ENCODE peak calls at places on chromosome 21, in ten cellular contexts. U is tibial nerve; Y is naive thymus-derived CD8-positive, alpha-beta T cell; H is NCI-H1092; I is iPS-NIHi11; V is ELF-1; T is stomach; P is transverse colon; D is dermis blood vessel endothelial cell; G is NCI-H1417 treated with DMSO at 0.1 percent for 48 hours. O is an unnamed sample.

GRCh38 chr21:44371596-44371995 is 18.2 kb downstream of the TRPM2 start:
- DNase-seq in U (no peak), Y (no peak), H (no peak), I (no peak), V (no peak), T (no peak), P (no peak), D (no peak), G (no peak), O (no peak)

GRCh38 chr21:41166947-41167346 is 1.0 kb upstream of the BACE2 start:
- DNase-seq in U (peak), Y (no peak), H (no peak), I (no peak), V (no peak), T (no peak), P (no peak), D (peak), G (no peak), O (peak)

GRCh38 chr21:28899744-28900143 is 92.9 kb downstream of the LTN1 start:
- DNase-seq in U (no peak), Y (no peak), H (no peak), I (no peak), V (no peak), T (no peak), P (no peak), D (no peak), G (no peak), O (no peak)

GRCh38 chr21:37742532-37742931 is 173.7 kb downstream of the KCNJ6 start:
- DNase-seq in U (no peak), Y (no peak), H (peak), I (no peak), V (no peak), T (no peak), P (no peak), D (no peak), G (no peak), O (no peak)

GRCh38 chr21:16302851-16303282 is 573.1 kb downstream of the USP25 start:
- DNase-seq in U (peak), Y (no peak), H (no peak), I (no peak), V (no peak), T (no peak), P (no peak), D (no peak), G (no peak), O (no peak)

GRCh38 chr21:10430007-10430406 is 91.4 kb upstream of the TPTE start:
- DNase-seq in U (no peak), Y (no peak), H (no peak), I (no peak), V (no peak), T (no peak), P (no peak), D (no peak), G (no peak), O (no peak)

GRCh38 chr21:33688343-33688742 is 46.0 kb downstream of the ITSN1 start:
- DNase-seq in U (no peak), Y (no peak), H (no peak), I (no peak), V (no peak), T (no peak), P (no peak), D (no peak), G (no peak), O (no peak)

GRCh38 chr21:24759348-24760118 is 847.7 kb downstream of the MRPL39 start:
- DNase-seq in U (no peak), Y (no peak), H (no peak), I (no peak), V (no peak), T (no peak), P (no peak), D (no peak), G (no peak), O (no peak)

GRCh38 chr21:45140346-45140940 is 66.1 kb downstream of the ADARB1 start:
- DNase-seq in U (peak), Y (peak), H (peak), I (peak), V (peak), T (peak), P (peak), D (peak), G (peak), O (peak)

GRCh38 chr21:42969193-42969600 is 5.2 kb upstream of the PKNOX1 start:
- DNase-seq in U (no peak), Y (no peak), H (no peak), I (no peak), V (peak), T (no peak), P (no peak), D (no peak), G (no peak), O (no peak)

GRCh38 chr21:33968082-33968997 is 52.7 kb upstream of the ATP5PO start:
- DNase-seq in U (no peak), Y (no peak), H (no peak), I (peak), V (peak), T (no peak), P (peak), D (peak), G (no peak), O (peak)

GRCh38 chr21:42548687-42549406 is 35.2 kb downstream of the SLC37A1 start:
- DNase-seq in U (no peak), Y (no peak), H (no peak), I (no peak), V (no peak), T (no peak), P (no peak), D (no peak), G (no peak), O (no peak)

GRCh38 chr21:43590220-43590619 is 69.1 kb downstream of the HSF2BP start:
- DNase-seq in U (no peak), Y (no peak), H (no peak), I (no peak), V (no peak), T (no peak), P (no peak), D (no peak), G (no peak), O (no peak)

GRCh38 chr21:42012763-42013329 is 2.7 kb upstream of the ZBTB21 start:
- DNase-seq in U (no peak), Y (no peak), H (no peak), I (no peak), V (no peak), T (no peak), P (peak), D (no peak), G (no peak), O (no peak)

GRCh38 chr21:35559881-35560280 is 500.4 kb downstream of the SETD4 start:
- DNase-seq in U (no peak), Y (no peak), H (no peak), I (no peak), V (no peak), T (no peak), P (no peak), D (no peak), G (no peak), O (no peak)

GRCh38 chr21:39238275-39238674 is 55.0 kb upstream of the PSMG1 start:
- DNase-seq in U (no peak), Y (no peak), H (no peak), I (no peak), V (no peak), T (no peak), P (no peak), D (no peak), G (no peak), O (no peak)

GRCh38 chr21:15682977-15683376 is 46.8 kb upstream of the USP25 start:
- DNase-seq in U (no peak), Y (no peak), H (no peak), I (no peak), V (no peak), T (no peak), P (no peak), D (peak), G (no peak), O (peak)

GRCh38 chr21:42242611-42243010 is 23.7 kb downstream of the ABCG1 start:
- DNase-seq in U (no peak), Y (no peak), H (no peak), I (no peak), V (no peak), T (no peak), P (no peak), D (no peak), G (no peak), O (no peak)

GRCh38 chr21:44539991-44540666 is at the start of gene KRTAP10-1:
- DNase-seq in U (no peak), Y (no peak), H (no peak), I (no peak), V (peak), T (no peak), P (no peak), D (no peak), G (no peak), O (no peak)

GRCh38 chr21:45887121-45887611 is 94.4 kb upstream of the COL6A1 start:
- DNase-seq in U (no peak), Y (no peak), H (peak), I (no peak), V (no peak), T (no peak), P (no peak), D (no peak), G (no peak), O (no peak)

GRCh38 chr21:40567511-40567910 is 279.4 kb downstream of the DSCAM start:
- DNase-seq in U (no peak), Y (no peak), H (no peak), I (no peak), V (no peak), T (no peak), P (no peak), D (no peak), G (no peak), O (no peak)

GRCh38 chr21:42593007-42593814 is 60.2 kb upstream of the PDE9A start:
- DNase-seq in U (peak), Y (peak), H (peak), I (peak), V (peak), T (peak), P (peak), D (peak), G (peak), O (peak)

O was measured in dermis microvascular lymphatic vessel endothelial cell.